ENCODE peak calls at places on chromosomes 16 and 17, in six cellular contexts. Q is esophagus muscularis mucosa, I is fibroblast of lung, S is AG04450, Y is mucosa of descending colon, A is skeletal muscle cell. X is an unnamed sample.

GRCh38 chr17:44941712-44942331 is 5.8 kb downstream of the KIF18B start:
- DNase-seq in I (no peak), S (no peak), Y (no peak), Q (no peak), A (no peak), X (no peak)

GRCh38 chr16:82456683-82457082 is 170.1 kb upstream of the CDH13 start:
- DNase-seq in Y (peak), Q (no peak), I (peak), A (no peak), S (no peak), X (no peak)

GRCh38 chr17:41171881-41172280 is 3.9 kb upstream of the KRTAP4-3 start:
- DNase-seq in A (peak), S (peak), Y (no peak), I (peak), Q (no peak), X (no peak)

GRCh38 chr17:63647936-63648335 is 25.7 kb downstream of the MAP3K3 start:
- DNase-seq in A (no peak), I (peak), Y (no peak), Q (no peak), S (no peak), X (no peak)

GRCh38 chr17:79041723-79042420 is 17.9 kb downstream of the C1QTNF1 start:
- DNase-seq in Q (no peak), S (no peak), Y (no peak), A (no peak), I (no peak), X (no peak)

GRCh38 chr16:87747626-87748025 is 18.2 kb downstream of the KLHDC4 start:
- DNase-seq in S (no peak), I (no peak), Q (no peak), Y (no peak), A (no peak), X (no peak)

GRCh38 chr16:51112311-51112710 is 38.8 kb downstream of the SALL1 start:
- DNase-seq in Y (no peak), I (no peak), A (no peak), S (no peak), Q (no peak), X (no peak)

GRCh38 chr17:57601328-57601727 is 143.8 kb downstream of the CCDC182 start:
- DNase-seq in I (peak), Y (no peak), Q (no peak), S (no peak), A (no peak), X (no peak)

GRCh38 chr17:79455636-79456035 is 155.2 kb downstream of the RBFOX3 start:
- DNase-seq in S (no peak), Y (no peak), A (no peak), I (no peak), Q (no peak), X (no peak)

GRCh38 chr17:17774009-17774881 is 62.5 kb downstream of the SREBF1 start:
- DNase-seq in I (peak), A (no peak), Q (peak), Y (peak), S (no peak), X (no peak)

GRCh38 chr17:7220593-7221280 is 999 bp downstream of the ACADVL start:
- DNase-seq in Q (no peak), Y (peak), S (no peak), I (peak), A (no peak), X (no peak)

GRCh38 chr17:1110524-1110843 is 69.3 kb downstream of the ABR start:
- DNase-seq in A (no peak), I (no peak), S (no peak), Y (no peak), Q (no peak), X (no peak)
- H3K4me3 ChIP-seq in A (no peak), I (no peak), S (no peak), Y (no peak), Q (no peak), X (no peak)

GRCh38 chr16:4768549-4769305 is 1.8 kb upstream of the ZNF500 start:
- DNase-seq in Y (peak), S (peak), Q (peak), A (peak), I (peak), X (peak)

GRCh38 chr16:4767872-4768548 is 1.0 kb upstream of the ZNF500 start:
- DNase-seq in S (no peak), Q (no peak), Y (peak), A (no peak), I (peak), X (no peak)

GRCh38 chr16:4771646-4772045 is 4.7 kb upstream of the ZNF500 start:
- DNase-seq in A (no peak), Y (no peak), S (no peak), Q (no peak), I (no peak), X (no peak)

GRCh38 chr16:4766875-4767628 is at the start of gene ZNF500:
- DNase-seq in Y (peak), A (peak), I (peak), S (peak), Q (peak), X (peak)

GRCh38 chr16:4769306-4769638 is 2.3 kb upstream of the ZNF500 start:
- DNase-seq in Y (no peak), S (no peak), Q (no peak), A (no peak), I (no peak), X (no peak)
- H3K4me3 ChIP-seq in Y (peak), S (no peak), Q (peak), A (peak), I (peak), X (no peak)

GRCh38 chr16:69732101-69732500 is 5.7 kb upstream of the NQO1 start:
- DNase-seq in A (no peak), S (no peak), Q (no peak), Y (peak), I (no peak), X (no peak)
- H3K4me3 ChIP-seq in A (no peak), S (no peak), Q (no peak), Y (no peak), I (no peak), X (no peak)

GRCh38 chr17:49012893-49013255 is 15.7 kb downstream of the IGF2BP1 start:
- DNase-seq in A (no peak), I (no peak), S (no peak), Y (no peak), Q (no peak), X (no peak)
- H3K4me3 ChIP-seq in A (peak), I (no peak), S (no peak), Y (no peak), Q (no peak), X (no peak)

GRCh38 chr17:5877366-5877765 is 192.8 kb upstream of the WSCD1 start:
- DNase-seq in Q (no peak), I (no peak), A (no peak), Y (no peak), S (no peak), X (no peak)
- H3K4me3 ChIP-seq in Q (no peak), I (no peak), A (no peak), Y (no peak), S (no peak), X (no peak)

GRCh38 chr16:88820335-88821025 is 8.8 kb upstream of the APRT start:
- DNase-seq in I (no peak), Q (no peak), Y (no peak), A (no peak), S (no peak), X (no peak)

GRCh38 chr16:88824256-88825077 is 12.7 kb upstream of the APRT start:
- DNase-seq in S (no peak), Y (no peak), Q (no peak), A (no peak), I (no peak), X (no peak)

GRCh38 chr16:88825146-88825545 is 13.4 kb upstream of the APRT start:
- DNase-seq in Y (no peak), A (no peak), S (no peak), Q (no peak), I (no peak), X (no peak)

GRCh38 chr16:88821168-88821850 is 9.6 kb upstream of the APRT start:
- DNase-seq in I (no peak), Y (no peak), A (no peak), Q (no peak), S (no peak), X (no peak)

DNA sequence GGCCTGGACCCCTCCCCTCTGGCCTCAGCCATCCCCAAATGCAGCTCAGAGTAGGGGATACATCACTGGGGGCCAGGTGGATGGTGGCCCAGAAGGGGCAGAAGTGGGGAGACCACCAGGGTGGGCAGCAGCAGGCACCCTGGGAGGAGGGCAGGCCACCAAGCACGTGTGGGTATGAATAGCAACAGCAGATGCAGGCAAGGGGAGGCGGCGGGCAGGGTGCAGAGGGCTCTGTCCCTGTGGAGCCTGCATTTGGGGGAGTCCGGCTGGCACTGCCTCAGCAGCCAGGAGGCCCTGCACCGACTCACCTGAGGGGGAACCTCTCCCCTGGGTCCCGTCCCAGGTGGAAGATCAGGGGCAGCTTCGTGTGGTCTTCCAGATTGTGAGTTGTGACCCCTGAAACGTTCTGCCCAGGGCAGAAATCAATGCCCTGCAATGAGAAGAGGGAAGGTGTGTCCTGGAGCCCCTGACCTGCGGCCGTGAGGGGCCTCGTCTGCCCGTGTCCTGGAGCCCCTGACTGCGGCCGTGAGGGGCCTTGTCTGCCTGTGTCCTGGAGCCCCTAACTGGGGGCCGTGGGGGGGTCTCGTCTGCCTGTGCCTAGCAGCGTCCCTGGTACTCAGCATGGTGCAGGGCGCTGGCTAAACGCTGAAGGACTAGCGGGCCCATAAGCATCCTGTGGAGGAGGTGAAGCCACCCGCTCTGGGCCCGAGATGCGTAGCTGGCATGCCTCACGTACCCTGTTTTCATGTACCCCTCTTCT is 10.7 kb upstream of the APRT start:
- DNase-seq in Q (no peak), I (no peak), Y (no peak), S (no peak), A (no peak), X (no peak)
- H3K4me3 ChIP-seq in Q (no peak), I (no peak), Y (no peak), S (no peak), A (no peak), X (no peak)

DNA sequence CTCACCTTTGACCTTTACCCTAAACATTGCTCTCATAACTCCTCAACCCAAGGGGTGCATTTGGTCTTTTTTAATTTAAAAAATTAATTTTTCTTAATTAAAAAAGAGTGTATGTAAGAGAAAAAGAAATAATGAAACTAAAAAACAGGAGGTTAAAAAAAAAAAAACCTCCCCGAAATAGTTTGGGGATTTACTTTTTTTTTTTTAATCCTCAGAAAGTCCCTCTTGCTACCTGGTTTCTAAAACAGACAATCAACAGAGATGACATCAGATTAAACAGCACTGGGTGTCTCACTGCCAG is 301.3 kb downstream of the SOX9 start:
- DNase-seq in Q (no peak), A (no peak), I (no peak), S (no peak), Y (no peak), X (no peak)
- H3K4me3 ChIP-seq in Q (no peak), A (no peak), I (no peak), S (no peak), Y (no peak), X (no peak)

GRCh38 chr16:80203821-80204220 is 337.0 kb upstream of the DYNLRB2 start:
- DNase-seq in I (no peak), Y (no peak), A (no peak), S (no peak), Q (no peak), X (no peak)
- H3K4me3 ChIP-seq in I (no peak), Y (no peak), A (no peak), S (no peak), Q (no peak), X (no peak)

DNA sequence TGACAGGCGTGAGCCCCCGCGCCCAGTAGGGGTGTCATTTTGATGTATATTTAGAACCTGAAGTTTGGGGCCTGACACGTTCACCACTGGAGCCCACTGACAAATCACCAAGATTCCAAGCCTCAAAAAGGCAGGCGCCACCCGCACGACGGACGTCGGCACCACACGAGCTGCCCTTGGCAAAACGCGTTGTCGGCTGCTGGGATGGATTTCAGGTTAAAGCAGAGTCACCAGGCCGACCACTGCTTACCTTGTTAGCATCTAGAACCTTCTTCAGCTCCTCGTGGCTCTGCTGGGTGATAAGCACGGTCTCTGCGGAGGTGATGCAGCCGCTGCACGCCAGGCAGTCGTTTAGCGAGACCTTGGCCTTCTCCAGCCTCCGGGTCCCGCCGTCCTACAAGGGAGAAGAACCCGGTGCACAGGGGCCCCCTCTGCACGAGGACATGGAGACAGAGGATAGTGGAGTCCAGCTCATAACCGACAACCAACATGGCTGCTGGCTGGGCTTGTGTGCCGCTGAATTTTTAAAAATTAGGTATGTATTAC is 3.8 kb downstream of the CIAO3 start:
- DNase-seq in A (no peak), I (no peak), Q (no peak), S (no peak), Y (no peak), X (no peak)
- H3K4me3 ChIP-seq in A (no peak), I (no peak), Q (no peak), S (no peak), Y (no peak), X (no peak)

GRCh38 chr17:61396586-61397085 is 3.0 kb upstream of the TBX2 start:
- DNase-seq in Q (no peak), A (no peak), S (no peak), I (no peak), Y (no peak), X (no peak)

GRCh38 chr17:61393904-61394629 is 5.6 kb upstream of the TBX2 start:
- DNase-seq in A (no peak), I (peak), S (no peak), Y (no peak), Q (no peak), X (no peak)

GRCh38 chr17:61394630-61395408 is 4.8 kb upstream of the TBX2 start:
- DNase-seq in A (no peak), Q (no peak), I (no peak), Y (no peak), S (no peak), X (no peak)

GRCh38 chr17:61395983-61396585 is 3.6 kb upstream of the TBX2 start:
- DNase-seq in I (no peak), A (no peak), Q (no peak), S (no peak), Y (no peak), X (no peak)

DNA sequence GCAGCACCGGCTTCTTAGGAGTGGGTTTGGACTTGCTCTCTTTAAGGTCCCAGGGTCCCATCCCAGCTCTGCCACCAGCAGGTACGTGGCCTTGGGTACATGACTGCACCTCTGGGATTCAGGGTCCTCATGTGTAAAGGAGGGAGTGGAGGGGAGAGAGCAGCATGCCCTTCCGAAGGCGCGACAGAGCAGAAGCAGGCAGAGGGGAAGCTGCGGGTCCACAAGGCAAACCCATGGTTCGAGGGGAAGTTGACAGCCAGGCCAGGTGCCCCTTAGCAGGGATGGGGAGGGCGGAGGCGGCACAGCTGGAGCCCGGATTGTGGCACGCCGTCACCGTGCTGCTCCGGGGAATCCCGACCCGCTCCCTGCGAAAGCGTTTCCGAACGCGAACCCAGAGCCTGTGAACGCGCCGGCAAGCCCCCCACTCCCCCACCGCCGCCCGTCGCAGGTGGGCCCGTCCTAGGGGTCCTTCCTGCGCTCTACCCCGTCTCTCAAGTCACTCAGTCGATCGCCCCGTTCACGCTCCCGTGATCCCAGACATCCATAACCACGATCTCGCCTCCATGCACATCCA is 4.1 kb upstream of the TBX2 start:
- DNase-seq in Q (no peak), A (no peak), S (no peak), Y (no peak), I (no peak), X (no peak)
- H3K4me3 ChIP-seq in Q (peak), A (no peak), S (peak), Y (no peak), I (peak), X (no peak)

X was measured in lower leg skin.